ENCODE peak calls at places on chromosomes 4 and X, in seven cellular contexts. L, G, Q, T, K, V and N are unnamed samples. For H3K36me3, the result is how much of the 10 kb centered on the place peaks cover.

GRCh38 chrX:129651756-129652564 is 2.8 kb downstream of the APLN start:
- DNase-seq in L (peak), G (no peak), Q (no peak), T (no peak), K (no peak), V (peak), N (no peak)

GRCh38 chrX:103629295-103630170 is 758 bp downstream of the TCEAL1 start:
- DNase-seq in L (peak), G (peak), Q (peak), T (peak), K (no peak), V (peak), N (peak)

GRCh38 chr4:138910201-138910913 is 105.2 kb upstream of the NOCT start:
- DNase-seq in L (no peak), G (no peak), Q (no peak), T (no peak), K (no peak), V (no peak), N (no peak)

GRCh38 chrX:46710425-46710824 is 48.5 kb downstream of the SLC9A7 start:
- DNase-seq in L (no peak), G (no peak), Q (no peak), T (no peak), K (no peak), V (no peak), N (no peak)

GRCh38 chr4:147891476-147892115 is 159.7 kb downstream of the ARHGAP10 start:
- DNase-seq in L (no peak), G (no peak), Q (no peak), T (no peak), K (no peak), V (no peak), N (no peak)

GRCh38 chr4:24471623-24472510 is 112.5 kb downstream of the DHX15 start:
- DNase-seq in L (no peak), G (peak), Q (no peak), T (no peak), K (no peak), V (peak), N (peak)

GRCh38 chr4:124710911-124711310 is 1.6 kb downstream of the ANKRD50 start:
- DNase-seq in L (no peak), G (no peak), Q (no peak), T (no peak), K (no peak), V (no peak), N (no peak)

GRCh38 chrX:103585421-103586313 is at the start of gene TCEAL4:
- DNase-seq in L (peak), G (peak), Q (peak), T (peak), K (no peak), V (peak), N (peak)

GRCh38 chr4:106186201-106186600 is 129.8 kb downstream of the TBCK start:
- DNase-seq in L (no peak), G (no peak), Q (no peak), T (no peak), K (no peak), V (no peak), N (no peak)

GRCh38 chrX:130261494-130261893 is 7.2 kb downstream of the ZNF280C start:
- DNase-seq in L (no peak), G (no peak), Q (no peak), T (no peak), K (no peak), V (no peak), N (no peak)

GRCh38 chr4:140982613-140983340 is 150.5 kb downstream of the RNF150 start:
- DNase-seq in L (no peak), G (no peak), Q (no peak), T (no peak), K (no peak), V (no peak), N (no peak)

GRCh38 chrX:20432048-20432447 is 165.3 kb upstream of the RPS6KA3 start:
- DNase-seq in L (no peak), G (no peak), Q (no peak), T (no peak), K (no peak), V (no peak), N (no peak)

GRCh38 chr4:182863501-182863900 is 53.7 kb downstream of the DCTD start:
- DNase-seq in L (no peak), G (peak), Q (no peak), T (no peak), K (no peak), V (no peak), N (no peak)

DNA sequence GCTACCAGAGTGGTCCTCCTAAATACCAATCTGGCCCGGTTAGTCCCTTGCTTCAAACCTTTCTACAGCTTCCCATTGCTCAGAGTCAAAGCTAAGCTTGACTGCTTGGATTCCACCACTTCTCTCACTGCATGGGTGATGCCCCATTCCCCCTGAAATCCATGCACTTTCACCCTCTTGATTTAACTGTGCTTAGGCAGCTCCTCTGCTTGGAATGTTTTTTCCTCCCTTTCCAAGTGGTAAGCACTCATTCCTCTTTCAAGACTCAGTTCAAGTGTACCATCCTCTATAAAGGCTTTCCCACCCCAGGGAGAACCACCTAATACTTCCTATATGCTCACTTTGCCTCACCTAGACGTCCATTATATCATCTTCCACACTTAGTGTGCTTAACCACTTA is 49.1 kb downstream of the SMC1A start:
- DNase-seq in L (no peak), G (no peak), Q (no peak), T (no peak), K (no peak), V (no peak), N (no peak)
- H3K27ac ChIP-seq in L (no peak), G (no peak), Q (no peak), T (no peak), K (no peak), V (no peak), N (no peak)

DNA sequence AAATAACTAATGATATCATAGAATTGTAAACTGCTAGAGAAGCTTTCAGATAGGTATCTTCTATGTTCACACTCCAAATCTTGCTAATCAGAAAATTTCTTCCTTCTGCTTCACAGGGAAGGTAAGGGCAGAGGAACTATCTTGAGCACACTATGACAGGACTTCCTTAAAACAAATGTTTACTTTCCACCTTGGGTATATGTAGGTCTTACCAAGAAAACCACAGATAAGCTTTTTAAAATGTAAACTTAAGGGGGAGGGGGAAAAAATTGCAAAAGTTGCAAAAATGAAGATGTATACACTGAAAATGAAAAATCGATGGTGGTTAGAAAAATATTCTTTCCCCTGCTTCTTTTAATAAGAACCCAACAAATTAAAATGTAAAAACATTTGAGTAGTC is 30.9 kb downstream of the YTHDC1 start:
- DNase-seq in L (no peak), G (no peak), Q (no peak), T (no peak), K (no peak), V (no peak), N (no peak)
- H3K36me3 ChIP-seq in L (half or more), G (under half), Q (half or more), T (half or more), K (half or more), V (half or more), N (under half)

GRCh38 chr4:61200991-61201526 is 933 bp downstream of the ADGRL3 start:
- DNase-seq in L (no peak), G (peak), Q (no peak), T (no peak), K (no peak), V (peak), N (no peak)
- H3K27ac ChIP-seq in L (peak), G (no peak), Q (peak), T (peak), K (no peak), V (no peak), N (no peak)

DNA sequence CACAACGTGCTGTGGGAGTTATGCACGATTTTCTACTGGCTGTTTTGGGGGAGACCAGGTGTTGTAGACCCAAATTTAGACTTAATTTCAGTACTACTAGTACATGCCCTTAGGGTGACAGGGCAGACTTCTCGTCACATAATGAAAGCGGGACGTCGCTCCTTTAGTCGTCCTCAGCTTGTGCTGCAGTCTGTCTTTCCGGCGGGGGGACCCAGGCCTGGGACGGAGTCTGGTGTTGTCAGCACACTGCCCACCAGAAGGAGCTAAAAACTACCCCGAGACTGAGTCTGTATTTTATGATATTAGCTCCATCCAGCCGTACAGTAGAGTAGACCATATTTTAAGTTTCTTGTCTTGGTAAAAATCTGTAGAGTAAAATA is 35.5 kb downstream of the NOP14 start:
- DNase-seq in L (no peak), G (peak), Q (peak), T (no peak), K (no peak), V (no peak), N (no peak)
- H3K36me3 ChIP-seq in L (half or more), G (under half), Q (half or more), T (half or more), K (half or more), V (under half), N (under half)

GRCh38 chr4:118981171-118981838 is 92.7 kb downstream of the SYNPO2 start:
- DNase-seq in L (no peak), G (no peak), Q (no peak), T (no peak), K (no peak), V (no peak), N (no peak)
- H3K27ac ChIP-seq in L (peak), G (peak), Q (peak), T (peak), K (no peak), V (peak), N (peak)

DNA sequence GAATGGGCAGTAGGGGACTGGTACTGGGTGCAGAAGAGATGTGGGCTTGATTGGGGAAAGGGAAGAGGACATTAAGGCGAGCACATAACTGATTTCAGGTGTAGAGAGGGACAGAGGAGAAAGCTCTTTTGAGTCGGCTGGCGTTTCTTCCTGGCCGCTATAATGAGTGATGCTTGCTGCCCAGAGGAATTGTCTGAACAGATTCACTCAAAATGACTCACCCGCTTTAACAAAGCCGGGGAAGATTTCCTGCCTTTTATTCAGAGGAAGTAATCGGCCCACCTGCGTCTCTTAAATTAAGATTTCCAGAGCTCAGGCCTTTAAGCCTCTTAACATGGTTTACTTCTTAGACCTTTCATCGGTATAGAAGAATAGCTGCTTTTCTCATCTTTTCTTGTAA is 102.1 kb upstream of the AP1S2 start:
- DNase-seq in L (no peak), G (no peak), Q (no peak), T (no peak), K (no peak), V (no peak), N (no peak)
- H3K36me3 ChIP-seq in L (under half), G (under half), Q (under half), T (under half), K (under half), V (under half), N (under half)

GRCh38 chr4:51851937-51852290 is 9.0 kb downstream of the DCUN1D4 start:
- DNase-seq in L (no peak), G (no peak), Q (no peak), T (no peak), K (no peak), V (no peak), N (no peak)
- H3K27ac ChIP-seq in L (peak), G (no peak), Q (no peak), T (no peak), K (no peak), V (no peak), N (no peak)

DNA sequence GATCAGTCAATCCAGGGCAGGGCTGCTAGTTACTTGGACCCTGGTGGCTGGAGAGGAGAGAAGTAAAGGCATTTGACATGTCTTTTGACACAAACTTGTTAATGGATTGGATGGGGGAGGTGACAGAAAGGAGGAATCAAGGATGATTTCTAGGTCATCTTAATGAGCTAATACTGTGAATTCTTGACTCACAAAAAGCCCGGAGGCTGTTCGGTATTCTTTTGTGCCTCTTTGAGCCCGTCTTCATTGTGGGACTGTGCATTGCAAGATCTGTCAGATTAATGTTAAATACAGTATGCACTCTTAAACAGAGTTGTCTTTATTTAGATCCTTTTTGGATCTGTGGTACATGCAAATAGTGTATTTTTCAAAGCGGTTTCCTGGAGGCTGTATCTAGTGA is 25.1 kb downstream of the POLA1 start:
- DNase-seq in L (no peak), G (no peak), Q (no peak), T (no peak), K (no peak), V (no peak), N (no peak)
- H3K36me3 ChIP-seq in L (under half), G (under half), Q (under half), T (under half), K (under half), V (under half), N (under half)

DNA sequence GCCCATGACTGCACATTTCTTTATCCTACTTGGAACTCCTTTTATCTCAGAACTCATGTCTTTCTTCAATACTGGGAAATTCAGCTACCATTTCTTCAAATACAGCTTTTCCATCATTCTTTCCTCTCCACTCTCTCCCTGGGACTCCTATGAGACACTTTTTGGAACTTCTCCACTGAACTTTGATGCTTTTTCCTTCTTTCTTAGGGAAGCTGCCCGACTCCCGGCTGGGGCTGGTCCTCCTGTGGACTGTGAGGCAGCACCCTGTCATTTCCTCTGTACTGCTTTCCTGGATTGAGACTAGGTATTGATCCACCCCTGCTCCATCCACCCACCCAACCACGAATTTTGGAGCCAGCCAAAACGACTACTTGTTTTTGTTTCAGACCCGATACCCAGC is 40.0 kb downstream of the ZFYVE28 start:
- DNase-seq in L (no peak), G (no peak), Q (no peak), T (no peak), K (no peak), V (no peak), N (no peak)
- H3K27ac ChIP-seq in L (no peak), G (no peak), Q (no peak), T (no peak), K (no peak), V (no peak), N (no peak)

GRCh38 chr4:78567502-78568075 is 16.0 kb downstream of the ANXA3 start:
- DNase-seq in L (no peak), G (no peak), Q (no peak), T (no peak), K (no peak), V (no peak), N (no peak)
- H3K36me3 ChIP-seq in L (under half), G (under half), Q (under half), T (under half), K (under half), V (under half), N (under half)